ENCODE peak calls at places on chromosome 15, in four cellular contexts. H is uterus, J is AG04450, E is dorsolateral prefrontal cortex. G is an unnamed sample.

GRCh38 chr15:89912145-89912673 is 543 bp downstream of the ARPIN start:
- DNase-seq in H (peak; percentile 31), J (no peak), E (no peak), G (no peak)

GRCh38 chr15:68113273-68113672 is 59.2 kb downstream of the PIAS1 start:
- DNase-seq in H (no peak), J (no peak), E (no peak), G (no peak)

GRCh38 chr15:31478781-31479221 is 152.2 kb downstream of the KLF13 start:
- DNase-seq in H (no peak), J (no peak), E (no peak), G (no peak)

GRCh38 chr15:40511093-40511471 is 40.3 kb downstream of the CHST14 start:
- DNase-seq in H (no peak), J (no peak), E (no peak), G (peak; percentile 65)

GRCh38 chr15:38565287-38565670 is 665 bp upstream of the RASGRP1 start:
- DNase-seq in H (no peak), J (no peak), E (no peak), G (no peak)

GRCh38 chr15:70114226-70114625 is 16.5 kb upstream of the TLE3 start:
- DNase-seq in H (no peak), J (no peak), E (no peak), G (no peak)

GRCh38 chr15:41585140-41586047 is 26.4 kb downstream of the TYRO3 start:
- DNase-seq in H (peak; percentile 65), J (no peak), E (peak; percentile 55), G (no peak)

GRCh38 chr15:40793216-40793989 is 13.5 kb upstream of the ZFYVE19 start:
- DNase-seq in H (no peak), J (peak; percentile 91), E (no peak), G (peak; percentile 24)

GRCh38 chr15:83651541-83651940 is 2.4 kb upstream of the ADAMTSL3 start:
- DNase-seq in H (no peak), J (no peak), E (no peak), G (no peak)

GRCh38 chr15:90883971-90884718 is at the start of gene FES:
- DNase-seq in H (peak; percentile 77), J (no peak), E (no peak), G (no peak)

GRCh38 chr15:93109370-93110105 is 20.5 kb upstream of the RGMA start:
- DNase-seq in H (no peak), J (no peak), E (no peak), G (no peak)

GRCh38 chr15:69719527-69719926 is 266.9 kb downstream of the RPLP1 start:
- DNase-seq in H (no peak), J (no peak), E (no peak), G (peak; percentile 28)

GRCh38 chr15:71786673-71787072 is 23.7 kb upstream of the NR2E3 start:
- DNase-seq in H (no peak), J (no peak), E (no peak), G (no peak)

GRCh38 chr15:42088801-42089640 is 5.3 kb downstream of the PLA2G4D start:
- DNase-seq in H (no peak), J (no peak), E (no peak), G (no peak)

GRCh38 chr15:62782100-62782791 is 260.3 kb upstream of the TPM1 start:
- DNase-seq in H (peak; percentile 62), J (peak; percentile 59), E (no peak), G (peak; percentile 45)

GRCh38 chr15:58535894-58536293 is 104.1 kb downstream of the LIPC start:
- DNase-seq in H (no peak), J (no peak), E (no peak), G (no peak)

GRCh38 chr15:55695432-55695831 is 47.5 kb downstream of the PRTG start:
- DNase-seq in H (no peak), J (no peak), E (no peak), G (no peak)

GRCh38 chr15:53978248-53978906 is at the start of gene UNC13C:
- DNase-seq in H (peak; percentile 13), J (no peak), E (peak; percentile 24), G (peak; percentile 9)

GRCh38 chr15:67836477-67836876 is 3.4 kb downstream of the RNU6-1 start:
- DNase-seq in H (peak; percentile 51), J (no peak), E (no peak), G (peak; percentile 62)

GRCh38 chr15:71433402-71433801 is 318.1 kb downstream of the THSD4 start:
- DNase-seq in H (no peak), J (no peak), E (no peak), G (no peak)

GRCh38 chr15:90957105-90957790 is 2.6 kb downstream of the RCCD1 start:
- DNase-seq in H (no peak), J (no peak), E (no peak), G (no peak)

GRCh38 chr15:52076889-52077781 is 35.4 kb downstream of the BCL2L10 start:
- DNase-seq in H (no peak), J (no peak), E (no peak), G (peak; percentile 72)

GRCh38 chr15:39591896-39592315 is 11.0 kb downstream of the THBS1 start:
- DNase-seq in H (no peak), J (no peak), E (no peak), G (no peak)

GRCh38 chr15:50209804-50210203 is 27.8 kb downstream of the SLC27A2 start:
- DNase-seq in H (no peak), J (no peak), E (no peak), G (no peak)
- H3K4me3 ChIP-seq in H (no peak overlapping the region), J (no peak overlapping the region), E (no peak overlapping the region), G (no peak overlapping the region)

DNA sequence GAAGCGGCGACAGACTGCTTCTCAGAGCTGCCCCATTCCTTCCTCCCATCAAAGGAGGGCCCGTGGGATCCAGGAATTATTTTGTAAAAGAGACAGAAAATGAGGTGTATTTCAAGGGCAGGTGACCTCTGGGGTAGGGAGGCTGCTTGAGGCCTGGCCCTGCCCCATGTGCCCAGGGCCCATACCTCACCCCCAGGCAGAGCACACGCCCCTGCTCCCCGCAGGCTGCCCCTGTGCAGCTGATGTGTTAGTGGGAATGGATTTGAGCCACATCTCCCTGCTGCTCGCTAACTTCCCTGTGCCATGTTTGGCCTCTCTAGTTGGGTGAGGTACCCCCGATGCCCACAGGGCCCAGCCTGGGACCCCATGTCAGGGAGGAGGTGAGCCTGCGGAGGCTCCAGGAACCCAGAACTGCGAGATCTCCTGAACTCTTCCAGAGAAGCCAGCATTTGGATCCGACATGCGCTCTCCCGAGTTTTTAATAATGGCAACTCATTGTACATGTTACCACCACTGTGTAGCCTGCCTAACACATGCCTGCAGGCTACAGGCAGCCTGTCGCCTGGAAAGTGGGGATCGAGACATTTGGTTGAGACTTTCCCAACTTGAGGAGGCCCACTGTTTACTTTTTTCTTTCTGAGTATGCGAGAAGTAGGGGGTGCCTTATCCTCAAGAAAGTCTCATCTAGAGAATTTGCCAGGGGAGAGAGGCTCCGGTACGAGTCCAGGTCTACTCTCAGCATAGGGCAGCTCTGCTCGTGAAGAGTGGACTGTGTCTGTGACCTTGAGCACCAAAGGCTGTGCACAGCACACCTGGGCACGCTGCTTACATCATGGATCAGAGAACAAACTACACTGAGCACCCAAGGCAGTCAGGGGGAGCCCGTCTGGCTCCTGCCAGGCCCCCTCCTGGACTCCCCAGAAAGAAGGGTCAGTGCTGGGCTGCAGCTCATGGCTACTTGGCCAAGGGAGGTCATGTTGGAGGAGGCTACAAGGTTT is 36.1 kb downstream of the PCSK6 start:
- DNase-seq in H (no peak), J (no peak), E (no peak), G (no peak)
- TF ChIP-seq CTCF in H (no peak), J (no peak), E (no peak), G (no peak)

GRCh38 chr15:74252291-74253080 is 16.4 kb downstream of the CCDC33 start:
- DNase-seq in H (peak; percentile 26), J (no peak), E (no peak), G (no peak)
- H3K4me3 ChIP-seq in H (no peak overlapping the region), J (no peak overlapping the region), E (no peak overlapping the region), G (no peak overlapping the region)

GRCh38 chr15:94230886-94231727 is at the start of gene MCTP2:
- DNase-seq in H (peak; percentile 65), J (peak; percentile 39), E (no peak), G (peak; percentile 40)
- TF ChIP-seq CTCF in H (no peak), J (peak; percentile 12), E (no peak), G (no peak)

DNA sequence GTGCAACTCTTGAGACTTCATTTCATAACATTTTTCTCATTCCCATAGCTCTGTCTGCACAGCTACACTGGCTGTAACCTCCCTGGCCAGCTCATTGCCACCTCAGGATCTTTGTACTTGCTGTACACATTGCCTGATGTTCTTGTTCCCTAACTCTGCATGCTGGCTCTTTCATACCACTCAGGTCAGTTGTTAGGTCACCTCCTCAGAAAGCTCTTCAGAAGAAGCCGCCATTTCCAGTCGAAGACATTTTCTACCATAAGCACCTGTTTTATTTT is 176.2 kb downstream of the AKAP13 start:
- DNase-seq in H (no peak), J (no peak), E (no peak), G (no peak)
- H3K4me3 ChIP-seq in H (no peak overlapping the region), J (no peak overlapping the region), E (no peak overlapping the region), G (no peak overlapping the region)

DNA sequence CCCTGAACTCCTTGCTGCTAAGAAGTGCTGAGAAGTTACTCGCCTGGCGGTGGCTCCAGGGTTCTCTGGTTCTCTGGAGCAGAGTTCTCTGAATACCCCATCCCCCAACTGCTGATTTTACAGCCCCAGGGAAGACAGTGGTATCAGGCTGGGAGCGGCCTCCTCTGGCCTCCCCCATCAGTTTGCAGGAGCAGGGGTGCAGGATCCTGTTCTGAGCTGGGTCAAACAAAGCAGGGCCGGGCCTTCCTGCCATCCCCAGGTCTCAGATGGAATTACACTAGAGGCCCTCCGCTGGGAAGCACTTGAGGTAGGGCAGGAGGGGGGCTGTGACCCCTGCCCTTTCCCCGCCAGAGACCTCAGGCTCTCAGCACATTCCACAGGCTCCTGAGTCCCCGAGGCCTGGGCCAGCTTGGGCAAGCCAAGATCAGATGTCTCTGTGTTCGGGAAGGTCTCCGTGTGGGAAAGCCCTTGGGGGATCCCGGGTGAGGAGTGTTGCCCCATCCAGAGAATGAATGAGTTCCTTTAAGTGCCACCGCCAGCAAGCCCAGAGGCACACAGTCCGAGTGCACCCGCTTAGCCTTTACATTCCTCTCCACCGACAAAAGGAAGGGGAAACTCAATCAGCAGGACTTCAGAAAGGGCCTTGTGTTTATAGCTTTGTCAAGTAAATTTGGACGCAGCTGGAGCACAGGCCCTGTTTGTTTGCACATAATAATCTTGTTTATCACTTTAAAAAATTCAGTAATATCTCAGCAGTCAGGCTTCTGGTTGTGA is 150.0 kb downstream of the LRRK1 start:
- DNase-seq in H (no peak), J (no peak), E (no peak), G (no peak)
- TF ChIP-seq CTCF in H (no peak), J (peak; percentile 27), E (no peak), G (no peak)

DNA sequence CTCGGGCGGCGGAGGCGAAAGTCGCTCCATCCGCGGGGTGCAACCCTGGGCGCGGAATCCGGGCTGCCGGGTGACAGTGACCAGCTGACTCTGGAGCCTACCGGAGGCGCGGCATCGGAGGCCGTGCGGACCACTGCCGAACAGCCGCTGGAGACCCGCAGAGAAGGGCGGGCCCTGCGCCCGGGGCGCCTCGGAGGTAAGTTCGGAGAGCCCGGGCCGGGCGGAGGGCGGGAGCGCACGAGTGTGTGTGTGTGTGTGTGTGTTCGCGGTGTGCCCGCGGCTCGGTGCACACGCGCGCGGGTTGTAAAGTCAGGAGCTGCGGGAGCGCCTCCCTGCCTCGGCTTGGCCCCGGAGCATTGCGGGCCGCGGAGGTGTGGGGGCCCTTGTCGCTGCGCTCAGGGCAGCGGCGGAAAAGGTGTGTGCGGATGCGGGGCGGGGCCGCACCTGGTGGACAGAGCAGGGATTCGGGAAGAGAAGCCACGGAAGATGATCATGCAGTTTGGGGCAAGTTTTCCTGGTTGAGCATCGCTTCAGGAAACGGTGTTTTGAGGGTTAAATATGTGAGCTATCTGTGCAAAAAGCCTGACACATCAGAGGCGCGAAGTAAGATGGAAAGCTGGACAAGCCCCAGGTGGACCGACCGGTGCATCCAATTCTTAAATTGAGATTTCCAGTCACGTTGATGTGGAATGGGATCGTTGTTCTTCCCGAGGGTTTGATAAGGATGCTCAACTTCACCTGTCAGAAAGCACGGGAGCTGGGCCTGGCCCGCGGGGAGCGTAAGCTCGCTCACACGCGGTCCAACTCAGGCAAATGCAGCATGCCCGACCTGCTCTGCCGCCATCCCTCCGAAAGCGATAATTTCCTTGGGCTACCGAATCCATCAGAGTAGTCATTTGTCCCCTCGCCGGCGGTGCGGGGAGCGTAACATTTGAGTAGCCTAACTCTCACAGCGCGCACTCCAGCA is 492 bp downstream of the MINAR1 start:
- DNase-seq in H (no peak), J (no peak), E (no peak), G (no peak)
- H3K4me3 ChIP-seq in H (no peak overlapping the region), J (peak overlapping the region; percentile 62), E (peak overlapping the region; percentile 57), G (no peak overlapping the region)